ENCODE peak calls at places on chromosomes 3 and 15, in five cellular contexts. One of them, this sample, is unnamed.

GRCh38 chr3:90091557-90091956 is 984.1 kb downstream of the EPHA3 start:
- DNase-seq in naive thymus-derived CD4-positive, alpha-beta T cell: no peak
- DNase-seq in aorta: no peak
- DNase-seq in prostate gland: peak; percentile 4
- DNase-seq in GM23248: peak; percentile 61
- DNase-seq in this sample: peak; percentile 6

GRCh38 chr3:159844383-159844730 is 144.3 kb upstream of the IL12A start:
- DNase-seq in naive thymus-derived CD4-positive, alpha-beta T cell: no peak
- DNase-seq in aorta: no peak
- DNase-seq in GM23248: no peak
- DNase-seq in prostate gland: no peak
- DNase-seq in this sample: no peak

GRCh38 chr3:197339841-197340520 is 41.6 kb upstream of the DLG1 start:
- DNase-seq in prostate gland: no peak
- DNase-seq in naive thymus-derived CD4-positive, alpha-beta T cell: no peak
- DNase-seq in aorta: peak; percentile 34
- DNase-seq in GM23248: peak; percentile 71
- DNase-seq in this sample: no peak

GRCh38 chr3:137041251-137041650 is 83.5 kb downstream of the IL20RB start:
- DNase-seq in prostate gland: no peak
- DNase-seq in naive thymus-derived CD4-positive, alpha-beta T cell: no peak
- DNase-seq in aorta: no peak
- DNase-seq in GM23248: no peak
- DNase-seq in this sample: no peak

GRCh38 chr15:63923993-63924950 is 90.5 kb upstream of the HERC1 start:
- DNase-seq in aorta: peak; percentile 52
- DNase-seq in naive thymus-derived CD4-positive, alpha-beta T cell: no peak
- DNase-seq in GM23248: no peak
- DNase-seq in prostate gland: no peak
- DNase-seq in this sample: no peak

GRCh38 chr3:31462050-31462569 is 70.6 kb upstream of the STT3B start:
- DNase-seq in aorta: no peak
- DNase-seq in prostate gland: no peak
- DNase-seq in naive thymus-derived CD4-positive, alpha-beta T cell: no peak
- DNase-seq in GM23248: peak; percentile 8
- DNase-seq in this sample: no peak

GRCh38 chr15:36614016-36614415 is 34.6 kb downstream of the CDIN1 start:
- DNase-seq in GM23248: no peak
- DNase-seq in prostate gland: no peak
- DNase-seq in aorta: no peak
- DNase-seq in naive thymus-derived CD4-positive, alpha-beta T cell: no peak
- DNase-seq in this sample: no peak

GRCh38 chr3:129558076-129558771 is 15.2 kb downstream of the H1-8 start:
- DNase-seq in naive thymus-derived CD4-positive, alpha-beta T cell: no peak
- DNase-seq in prostate gland: no peak
- DNase-seq in aorta: no peak
- DNase-seq in GM23248: peak; percentile 28
- DNase-seq in this sample: no peak

GRCh38 chr3:166955549-166955948 is 424.5 kb downstream of the ZBBX start:
- DNase-seq in prostate gland: no peak
- DNase-seq in aorta: no peak
- DNase-seq in GM23248: no peak
- DNase-seq in naive thymus-derived CD4-positive, alpha-beta T cell: no peak
- DNase-seq in this sample: no peak

GRCh38 chr15:51398676-51399075 is 57.2 kb downstream of the GLDN start:
- DNase-seq in GM23248: no peak
- DNase-seq in prostate gland: no peak
- DNase-seq in aorta: no peak
- DNase-seq in naive thymus-derived CD4-positive, alpha-beta T cell: no peak
- DNase-seq in this sample: no peak

GRCh38 chr3:119293761-119294401 is at the start of gene ARHGAP31:
- DNase-seq in GM23248: peak; percentile 81
- DNase-seq in aorta: no peak
- DNase-seq in prostate gland: peak; percentile 47
- DNase-seq in naive thymus-derived CD4-positive, alpha-beta T cell: peak; percentile 70
- DNase-seq in this sample: peak; percentile 40

DNA sequence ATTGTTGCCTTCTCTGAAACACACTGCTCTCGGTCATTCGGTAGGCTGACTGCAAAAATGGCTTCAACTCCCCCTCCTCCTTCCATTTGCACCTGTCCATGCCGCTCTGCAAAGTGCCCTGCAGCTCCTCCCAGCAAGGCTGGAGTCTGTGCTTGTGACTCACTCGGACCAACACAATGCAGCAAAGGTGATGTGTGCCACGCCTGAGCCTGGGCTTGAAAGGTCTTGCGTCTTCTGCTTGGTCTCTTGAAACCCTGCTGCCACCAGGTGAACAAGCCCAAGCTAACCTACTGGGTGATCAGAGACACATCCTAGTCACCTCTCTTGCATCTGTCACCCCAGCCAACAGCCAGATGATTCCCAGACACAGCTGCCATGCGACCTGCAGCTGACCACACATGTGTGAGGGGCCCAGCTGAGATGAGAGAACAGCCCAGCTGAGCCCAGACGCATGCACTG is 71.1 kb downstream of the MGLL start:
- DNase-seq in naive thymus-derived CD4-positive, alpha-beta T cell: no peak
- DNase-seq in prostate gland: no peak
- DNase-seq in GM23248: no peak
- DNase-seq in aorta: no peak
- DNase-seq in this sample: no peak
- H3K4me1 ChIP-seq in naive thymus-derived CD4-positive, alpha-beta T cell: no peaks in the 10 kb centered on the region
- H3K4me1 ChIP-seq in prostate gland: peaks cover 2% of the 10 kb centered on the region
- H3K4me1 ChIP-seq in GM23248: peaks cover 46% of the 10 kb centered on the region
- H3K4me1 ChIP-seq in aorta: no peaks in the 10 kb centered on the region
- H3K4me1 ChIP-seq in this sample: peaks cover 24% of the 10 kb centered on the region

GRCh38 chr3:50270841-50271240 is 1.9 kb downstream of the SEMA3B start:
- DNase-seq in aorta: no peak
- DNase-seq in GM23248: no peak
- DNase-seq in naive thymus-derived CD4-positive, alpha-beta T cell: no peak
- DNase-seq in prostate gland: no peak
- DNase-seq in this sample: no peak
- H3K4me1 ChIP-seq in aorta: no peaks in the 10 kb centered on the region
- H3K4me1 ChIP-seq in GM23248: peaks cover 28% of the 10 kb centered on the region
- H3K4me1 ChIP-seq in naive thymus-derived CD4-positive, alpha-beta T cell: peaks cover 22% of the 10 kb centered on the region
- H3K4me1 ChIP-seq in prostate gland: peaks cover 18% of the 10 kb centered on the region
- H3K4me1 ChIP-seq in this sample: peaks cover 84% of the 10 kb centered on the region

DNA sequence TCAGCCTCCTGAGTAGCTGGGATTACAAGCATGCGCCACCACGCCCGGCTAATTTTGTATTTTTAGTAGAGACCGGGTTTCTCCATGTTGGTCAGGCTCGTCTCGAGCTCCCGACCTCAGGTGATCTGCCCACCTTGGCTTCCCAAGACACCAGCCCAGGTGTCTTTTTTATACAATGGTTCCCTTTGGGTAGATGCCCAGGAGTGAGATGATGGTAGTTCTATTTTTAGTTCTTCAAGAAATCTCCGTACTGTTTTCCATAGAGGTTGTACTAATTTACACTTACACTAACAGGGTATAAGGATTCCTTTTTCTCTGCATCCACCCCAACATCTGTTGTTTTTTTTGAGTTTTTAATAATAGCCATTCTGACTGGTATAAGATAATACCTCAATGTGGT is 94.3 kb downstream of the IGF2BP2 start:
- DNase-seq in GM23248: no peak
- DNase-seq in aorta: no peak
- DNase-seq in naive thymus-derived CD4-positive, alpha-beta T cell: no peak
- DNase-seq in prostate gland: no peak
- DNase-seq in this sample: no peak
- H3K4me1 ChIP-seq in GM23248: peaks cover 70% of the 10 kb centered on the region
- H3K4me1 ChIP-seq in aorta: no peaks in the 10 kb centered on the region
- H3K4me1 ChIP-seq in naive thymus-derived CD4-positive, alpha-beta T cell: no peaks in the 10 kb centered on the region
- H3K4me1 ChIP-seq in prostate gland: no peaks in the 10 kb centered on the region
- H3K4me1 ChIP-seq in this sample: no peaks in the 10 kb centered on the region

GRCh38 chr3:52791396-52791795 is 3.2 kb upstream of the ITIH3 start:
- DNase-seq in aorta: no peak
- DNase-seq in GM23248: no peak
- DNase-seq in naive thymus-derived CD4-positive, alpha-beta T cell: no peak
- DNase-seq in prostate gland: no peak
- DNase-seq in this sample: no peak

GRCh38 chr3:52789746-52790040 is 4.9 kb upstream of the ITIH3 start:
- DNase-seq in GM23248: no peak
- DNase-seq in aorta: no peak
- DNase-seq in prostate gland: no peak
- DNase-seq in naive thymus-derived CD4-positive, alpha-beta T cell: no peak
- DNase-seq in this sample: no peak

GRCh38 chr3:52790337-52790736 is 4.3 kb upstream of the ITIH3 start:
- DNase-seq in prostate gland: no peak
- DNase-seq in aorta: peak; percentile 61
- DNase-seq in GM23248: no peak
- DNase-seq in naive thymus-derived CD4-positive, alpha-beta T cell: no peak
- DNase-seq in this sample: no peak

GRCh38 chr3:52791928-52792327 is 2.7 kb upstream of the ITIH3 start:
- DNase-seq in prostate gland: no peak
- DNase-seq in aorta: no peak
- DNase-seq in naive thymus-derived CD4-positive, alpha-beta T cell: no peak
- DNase-seq in GM23248: no peak
- DNase-seq in this sample: no peak

GRCh38 chr3:52790741-52791140 is 3.9 kb upstream of the ITIH3 start:
- DNase-seq in naive thymus-derived CD4-positive, alpha-beta T cell: no peak
- DNase-seq in GM23248: no peak
- DNase-seq in prostate gland: no peak
- DNase-seq in aorta: no peak
- DNase-seq in this sample: no peak
- H3K4me1 ChIP-seq in naive thymus-derived CD4-positive, alpha-beta T cell: no peaks in the 10 kb centered on the region
- H3K4me1 ChIP-seq in GM23248: no peaks in the 10 kb centered on the region
- H3K4me1 ChIP-seq in prostate gland: no peaks in the 10 kb centered on the region
- H3K4me1 ChIP-seq in aorta: no peaks in the 10 kb centered on the region
- H3K4me1 ChIP-seq in this sample: peaks cover 8% of the 10 kb centered on the region

GRCh38 chr15:39573287-39573686 is 7.6 kb upstream of the THBS1 start:
- DNase-seq in naive thymus-derived CD4-positive, alpha-beta T cell: no peak
- DNase-seq in prostate gland: no peak
- DNase-seq in aorta: no peak
- DNase-seq in GM23248: no peak
- DNase-seq in this sample: no peak
- H3K4me1 ChIP-seq in naive thymus-derived CD4-positive, alpha-beta T cell: no peaks in the 10 kb centered on the region
- H3K4me1 ChIP-seq in prostate gland: peaks cover 5% of the 10 kb centered on the region
- H3K4me1 ChIP-seq in aorta: no peaks in the 10 kb centered on the region
- H3K4me1 ChIP-seq in GM23248: peaks cover 29% of the 10 kb centered on the region
- H3K4me1 ChIP-seq in this sample: no peaks in the 10 kb centered on the region